ENCODE peak calls at places on chromosomes 6 and 20, in eight cellular contexts. One of them, this sample, is unnamed.

GRCh38 chr20:45933231-45934045 is 1.0 kb upstream of the PCIF1 start:
- DNase-seq in stimulated activated naive CD4-positive, alpha-beta T cell treated with Interleukin-2 at 50 U/mL for 16 hours: peak; percentile 36
- DNase-seq in T-helper 2 cell treated with Interferon-gamma antibody and Interleukin-4, amounts not matched to agents 5 μg/mL and 100 μg/mL, for 36 hours: peak; percentile 67
- DNase-seq in transverse colon: peak; percentile 79
- DNase-seq in activated CD4-positive, alpha-beta T cell treated with anti-CD3 and anti-CD28 coated beads, Interleukin-2, amount 10 ng/mL, durations not matched to agents 7 days and 5 days: peak; percentile 72
- DNase-seq in progenitor cell of endocrine pancreas: peak; percentile 43
- DNase-seq in H9: peak; percentile 97
- DNase-seq in CD4-positive, alpha-beta memory T cell: peak; percentile 50
- DNase-seq in this sample: peak; percentile 83

GRCh38 chr6:125670586-125670985 is 78.8 kb upstream of the HEY2 start:
- DNase-seq in transverse colon: no peak
- DNase-seq in activated CD4-positive, alpha-beta T cell treated with anti-CD3 and anti-CD28 coated beads, Interleukin-2, amount 10 ng/mL, durations not matched to agents 7 days and 5 days: no peak
- DNase-seq in CD4-positive, alpha-beta memory T cell: no peak
- DNase-seq in stimulated activated naive CD4-positive, alpha-beta T cell treated with Interleukin-2 at 50 U/mL for 16 hours: no peak
- DNase-seq in T-helper 2 cell treated with Interferon-gamma antibody and Interleukin-4, amounts not matched to agents 5 μg/mL and 100 μg/mL, for 36 hours: no peak
- DNase-seq in H9: peak; percentile 72
- DNase-seq in progenitor cell of endocrine pancreas: no peak
- DNase-seq in this sample: no peak

GRCh38 chr20:2301164-2301622 is 5.4 kb downstream of the TGM3 start:
- DNase-seq in H9: no peak
- DNase-seq in T-helper 2 cell treated with Interferon-gamma antibody and Interleukin-4, amounts not matched to agents 5 μg/mL and 100 μg/mL, for 36 hours: no peak
- DNase-seq in CD4-positive, alpha-beta memory T cell: no peak
- DNase-seq in progenitor cell of endocrine pancreas: no peak
- DNase-seq in activated CD4-positive, alpha-beta T cell treated with anti-CD3 and anti-CD28 coated beads, Interleukin-2, amount 10 ng/mL, durations not matched to agents 7 days and 5 days: no peak
- DNase-seq in transverse colon: peak; percentile 35
- DNase-seq in stimulated activated naive CD4-positive, alpha-beta T cell treated with Interleukin-2 at 50 U/mL for 16 hours: no peak
- DNase-seq in this sample: no peak

GRCh38 chr20:39164642-39165041 is 202.5 kb downstream of the DHX35 start:
- DNase-seq in H9: no peak
- DNase-seq in transverse colon: no peak
- DNase-seq in stimulated activated naive CD4-positive, alpha-beta T cell treated with Interleukin-2 at 50 U/mL for 16 hours: no peak
- DNase-seq in CD4-positive, alpha-beta memory T cell: no peak
- DNase-seq in progenitor cell of endocrine pancreas: no peak
- DNase-seq in T-helper 2 cell treated with Interferon-gamma antibody and Interleukin-4, amounts not matched to agents 5 μg/mL and 100 μg/mL, for 36 hours: no peak
- DNase-seq in activated CD4-positive, alpha-beta T cell treated with anti-CD3 and anti-CD28 coated beads, Interleukin-2, amount 10 ng/mL, durations not matched to agents 7 days and 5 days: no peak
- DNase-seq in this sample: no peak

GRCh38 chr20:32494498-32495216 is 90.5 kb downstream of the NOL4L start:
- DNase-seq in T-helper 2 cell treated with Interferon-gamma antibody and Interleukin-4, amounts not matched to agents 5 μg/mL and 100 μg/mL, for 36 hours: no peak
- DNase-seq in activated CD4-positive, alpha-beta T cell treated with anti-CD3 and anti-CD28 coated beads, Interleukin-2, amount 10 ng/mL, durations not matched to agents 7 days and 5 days: no peak
- DNase-seq in progenitor cell of endocrine pancreas: no peak
- DNase-seq in transverse colon: no peak
- DNase-seq in stimulated activated naive CD4-positive, alpha-beta T cell treated with Interleukin-2 at 50 U/mL for 16 hours: no peak
- DNase-seq in CD4-positive, alpha-beta memory T cell: no peak
- DNase-seq in H9: peak; percentile 23
- DNase-seq in this sample: no peak

GRCh38 chr6:75326557-75327258 is 42.1 kb upstream of the TMEM30A start:
- DNase-seq in activated CD4-positive, alpha-beta T cell treated with anti-CD3 and anti-CD28 coated beads, Interleukin-2, amount 10 ng/mL, durations not matched to agents 7 days and 5 days: no peak
- DNase-seq in stimulated activated naive CD4-positive, alpha-beta T cell treated with Interleukin-2 at 50 U/mL for 16 hours: no peak
- DNase-seq in T-helper 2 cell treated with Interferon-gamma antibody and Interleukin-4, amounts not matched to agents 5 μg/mL and 100 μg/mL, for 36 hours: no peak
- DNase-seq in transverse colon: no peak
- DNase-seq in progenitor cell of endocrine pancreas: no peak
- DNase-seq in H9: no peak
- DNase-seq in CD4-positive, alpha-beta memory T cell: no peak
- DNase-seq in this sample: no peak

GRCh38 chr20:62413896-62414481 is 6.9 kb upstream of the CABLES2 start:
- DNase-seq in transverse colon: no peak
- DNase-seq in stimulated activated naive CD4-positive, alpha-beta T cell treated with Interleukin-2 at 50 U/mL for 16 hours: no peak
- DNase-seq in H9: peak; percentile 67
- DNase-seq in CD4-positive, alpha-beta memory T cell: no peak
- DNase-seq in T-helper 2 cell treated with Interferon-gamma antibody and Interleukin-4, amounts not matched to agents 5 μg/mL and 100 μg/mL, for 36 hours: no peak
- DNase-seq in progenitor cell of endocrine pancreas: no peak
- DNase-seq in activated CD4-positive, alpha-beta T cell treated with anti-CD3 and anti-CD28 coated beads, Interleukin-2, amount 10 ng/mL, durations not matched to agents 7 days and 5 days: no peak
- DNase-seq in this sample: no peak

GRCh38 chr20:1775117-1775516 is 117.5 kb upstream of the SIRPG start:
- DNase-seq in stimulated activated naive CD4-positive, alpha-beta T cell treated with Interleukin-2 at 50 U/mL for 16 hours: no peak
- DNase-seq in progenitor cell of endocrine pancreas: no peak
- DNase-seq in transverse colon: no peak
- DNase-seq in CD4-positive, alpha-beta memory T cell: no peak
- DNase-seq in T-helper 2 cell treated with Interferon-gamma antibody and Interleukin-4, amounts not matched to agents 5 μg/mL and 100 μg/mL, for 36 hours: no peak
- DNase-seq in H9: no peak
- DNase-seq in activated CD4-positive, alpha-beta T cell treated with anti-CD3 and anti-CD28 coated beads, Interleukin-2, amount 10 ng/mL, durations not matched to agents 7 days and 5 days: no peak
- DNase-seq in this sample: no peak

GRCh38 chr6:151215999-151216398 is 23.8 kb upstream of the AKAP12 start:
- DNase-seq in stimulated activated naive CD4-positive, alpha-beta T cell treated with Interleukin-2 at 50 U/mL for 16 hours: no peak
- DNase-seq in CD4-positive, alpha-beta memory T cell: no peak
- DNase-seq in transverse colon: no peak
- DNase-seq in H9: no peak
- DNase-seq in progenitor cell of endocrine pancreas: no peak
- DNase-seq in T-helper 2 cell treated with Interferon-gamma antibody and Interleukin-4, amounts not matched to agents 5 μg/mL and 100 μg/mL, for 36 hours: no peak
- DNase-seq in activated CD4-positive, alpha-beta T cell treated with anti-CD3 and anti-CD28 coated beads, Interleukin-2, amount 10 ng/mL, durations not matched to agents 7 days and 5 days: no peak
- DNase-seq in this sample: no peak

GRCh38 chr6:123715243-123715863 is 78.6 kb upstream of the TRDN start:
- DNase-seq in H9: no peak
- DNase-seq in progenitor cell of endocrine pancreas: no peak
- DNase-seq in stimulated activated naive CD4-positive, alpha-beta T cell treated with Interleukin-2 at 50 U/mL for 16 hours: no peak
- DNase-seq in transverse colon: no peak
- DNase-seq in CD4-positive, alpha-beta memory T cell: no peak
- DNase-seq in activated CD4-positive, alpha-beta T cell treated with anti-CD3 and anti-CD28 coated beads, Interleukin-2, amount 10 ng/mL, durations not matched to agents 7 days and 5 days: peak; percentile 10
- DNase-seq in T-helper 2 cell treated with Interferon-gamma antibody and Interleukin-4, amounts not matched to agents 5 μg/mL and 100 μg/mL, for 36 hours: no peak
- DNase-seq in this sample: no peak

GRCh38 chr6:170439366-170440351 is 113.4 kb downstream of the PSMB1 start:
- DNase-seq in T-helper 2 cell treated with Interferon-gamma antibody and Interleukin-4, amounts not matched to agents 5 μg/mL and 100 μg/mL, for 36 hours: no peak
- DNase-seq in transverse colon: no peak
- DNase-seq in progenitor cell of endocrine pancreas: no peak
- DNase-seq in stimulated activated naive CD4-positive, alpha-beta T cell treated with Interleukin-2 at 50 U/mL for 16 hours: no peak
- DNase-seq in H9: peak; percentile 19
- DNase-seq in activated CD4-positive, alpha-beta T cell treated with anti-CD3 and anti-CD28 coated beads, Interleukin-2, amount 10 ng/mL, durations not matched to agents 7 days and 5 days: no peak
- DNase-seq in CD4-positive, alpha-beta memory T cell: no peak
- DNase-seq in this sample: no peak

GRCh38 chr20:57326667-57327455 is 2.7 kb upstream of the SPO11 start:
- DNase-seq in progenitor cell of endocrine pancreas: no peak
- DNase-seq in H9: peak; percentile 62
- DNase-seq in transverse colon: peak; percentile 49
- DNase-seq in CD4-positive, alpha-beta memory T cell: no peak
- DNase-seq in stimulated activated naive CD4-positive, alpha-beta T cell treated with Interleukin-2 at 50 U/mL for 16 hours: no peak
- DNase-seq in activated CD4-positive, alpha-beta T cell treated with anti-CD3 and anti-CD28 coated beads, Interleukin-2, amount 10 ng/mL, durations not matched to agents 7 days and 5 days: no peak
- DNase-seq in T-helper 2 cell treated with Interferon-gamma antibody and Interleukin-4, amounts not matched to agents 5 μg/mL and 100 μg/mL, for 36 hours: no peak
- DNase-seq in this sample: no peak

GRCh38 chr6:75084872-75085381 is 120.9 kb downstream of the COL12A1 start:
- DNase-seq in T-helper 2 cell treated with Interferon-gamma antibody and Interleukin-4, amounts not matched to agents 5 μg/mL and 100 μg/mL, for 36 hours: no peak
- DNase-seq in CD4-positive, alpha-beta memory T cell: no peak
- DNase-seq in H9: peak; percentile 67
- DNase-seq in activated CD4-positive, alpha-beta T cell treated with anti-CD3 and anti-CD28 coated beads, Interleukin-2, amount 10 ng/mL, durations not matched to agents 7 days and 5 days: no peak
- DNase-seq in progenitor cell of endocrine pancreas: peak; percentile 29
- DNase-seq in transverse colon: peak; percentile 20
- DNase-seq in stimulated activated naive CD4-positive, alpha-beta T cell treated with Interleukin-2 at 50 U/mL for 16 hours: no peak
- DNase-seq in this sample: no peak

GRCh38 chr20:60220655-60221054 is 262.4 kb downstream of the CDH26 start:
- DNase-seq in transverse colon: no peak
- DNase-seq in T-helper 2 cell treated with Interferon-gamma antibody and Interleukin-4, amounts not matched to agents 5 μg/mL and 100 μg/mL, for 36 hours: no peak
- DNase-seq in activated CD4-positive, alpha-beta T cell treated with anti-CD3 and anti-CD28 coated beads, Interleukin-2, amount 10 ng/mL, durations not matched to agents 7 days and 5 days: no peak
- DNase-seq in stimulated activated naive CD4-positive, alpha-beta T cell treated with Interleukin-2 at 50 U/mL for 16 hours: no peak
- DNase-seq in H9: no peak
- DNase-seq in progenitor cell of endocrine pancreas: no peak
- DNase-seq in CD4-positive, alpha-beta memory T cell: no peak
- DNase-seq in this sample: no peak

GRCh38 chr6:34919651-34920050 is 30.6 kb downstream of the ANKS1A start:
- DNase-seq in activated CD4-positive, alpha-beta T cell treated with anti-CD3 and anti-CD28 coated beads, Interleukin-2, amount 10 ng/mL, durations not matched to agents 7 days and 5 days: no peak
- DNase-seq in stimulated activated naive CD4-positive, alpha-beta T cell treated with Interleukin-2 at 50 U/mL for 16 hours: no peak
- DNase-seq in transverse colon: no peak
- DNase-seq in CD4-positive, alpha-beta memory T cell: no peak
- DNase-seq in T-helper 2 cell treated with Interferon-gamma antibody and Interleukin-4, amounts not matched to agents 5 μg/mL and 100 μg/mL, for 36 hours: no peak
- DNase-seq in H9: no peak
- DNase-seq in progenitor cell of endocrine pancreas: no peak
- DNase-seq in this sample: no peak

This sample was measured in hepatic stellate cell.